ENCODE peak calls at places on chromosomes 2 and 18, in nine cellular contexts. O, E, J, L, C, V, S, Q and B are unnamed samples.

GRCh38 chr2:70984576-70985282 is 6.3 kb downstream of the ANKRD53 start:
- DNase-seq in O (peak), E (peak), J (peak), L (peak), C (peak), V (peak), S (no peak), Q (peak), B (peak)

GRCh38 chr2:23400703-23401102 is 15.7 kb downstream of the KLHL29 start:
- DNase-seq in O (no peak), E (no peak), J (no peak), L (no peak), C (no peak), V (no peak), S (no peak), Q (no peak), B (no peak)

GRCh38 chr2:224997802-224998201 is 44.5 kb downstream of the DOCK10 start:
- DNase-seq in O (no peak), E (no peak), J (no peak), L (no peak), C (peak), V (peak), S (no peak), Q (no peak), B (no peak)

GRCh38 chr2:64700133-64700809 is 46.6 kb upstream of the SERTAD2 start:
- DNase-seq in O (no peak), E (no peak), J (no peak), L (no peak), C (peak), V (peak), S (no peak), Q (no peak), B (peak)

GRCh38 chr2:152301131-152301530 is 33.8 kb upstream of the FMNL2 start:
- DNase-seq in O (no peak), E (no peak), J (no peak), L (no peak), C (no peak), V (no peak), S (no peak), Q (no peak), B (no peak)

GRCh38 chr18:59139291-59139614 is 431 bp upstream of the SEC11C start:
- DNase-seq in O (peak), E (no peak), J (peak), L (peak), C (peak), V (peak), S (peak), Q (peak), B (peak)

GRCh38 chr2:116874021-116874420 is 940.5 kb upstream of the DDX18 start:
- DNase-seq in O (no peak), E (no peak), J (no peak), L (no peak), C (no peak), V (no peak), S (no peak), Q (no peak), B (no peak)

GRCh38 chr2:97766567-97766966 is 53.2 kb downstream of the ZAP70 start:
- DNase-seq in O (no peak), E (no peak), J (no peak), L (no peak), C (no peak), V (no peak), S (no peak), Q (no peak), B (no peak)

GRCh38 chr2:237432484-237433092 is 18.6 kb upstream of the COL6A3 start:
- DNase-seq in O (peak), E (peak), J (no peak), L (peak), C (peak), V (peak), S (peak), Q (no peak), B (no peak)

GRCh38 chr2:57205241-57205640 is 841.4 kb upstream of the VRK2 start:
- DNase-seq in O (no peak), E (no peak), J (no peak), L (no peak), C (no peak), V (no peak), S (no peak), Q (no peak), B (no peak)

GRCh38 chr2:6958616-6959235 is 41.5 kb downstream of the RNF144A start:
- DNase-seq in O (no peak), E (no peak), J (no peak), L (no peak), C (no peak), V (no peak), S (no peak), Q (no peak), B (no peak)

GRCh38 chr2:28393115-28393836 is 618 bp downstream of the FOSL2 start:
- DNase-seq in O (peak), E (peak), J (peak), L (peak), C (peak), V (peak), S (no peak), Q (peak), B (peak)

GRCh38 chr2:78999410-78999809 is 26.1 kb upstream of the REG3G start:
- DNase-seq in O (no peak), E (no peak), J (peak), L (no peak), C (no peak), V (peak), S (no peak), Q (peak), B (peak)

GRCh38 chr18:68797901-68798300 is at the start of gene CCDC102B:
- DNase-seq in O (no peak), E (no peak), J (no peak), L (no peak), C (peak), V (peak), S (no peak), Q (no peak), B (no peak)

GRCh38 chr2:223979730-223980396 is 22.6 kb downstream of the MRPL44 start:
- DNase-seq in O (no peak), E (no peak), J (no peak), L (no peak), C (no peak), V (peak), S (no peak), Q (no peak), B (no peak)

GRCh38 chr18:12159446-12159845 is 65.8 kb downstream of the ANKRD62 start:
- DNase-seq in O (no peak), E (no peak), J (no peak), L (no peak), C (no peak), V (peak), S (peak), Q (no peak), B (no peak)

GRCh38 chr2:230757476-230757875 is 44.8 kb downstream of the CAB39 start:
- DNase-seq in O (no peak), E (no peak), J (no peak), L (no peak), C (no peak), V (peak), S (no peak), Q (no peak), B (no peak)

GRCh38 chr2:47641366-47641765 is 141.6 kb upstream of the MSH6 start:
- DNase-seq in O (no peak), E (no peak), J (no peak), L (no peak), C (no peak), V (no peak), S (no peak), Q (no peak), B (no peak)

GRCh38 chr2:1886405-1886992 is 142.2 kb upstream of the PXDN start:
- DNase-seq in O (peak), E (peak), J (peak), L (no peak), C (peak), V (peak), S (peak), Q (peak), B (peak)

GRCh38 chr2:9703085-9703641 is 72.4 kb upstream of the YWHAQ start:
- DNase-seq in O (peak), E (peak), J (no peak), L (peak), C (peak), V (peak), S (peak), Q (peak), B (peak)

GRCh38 chr2:71592181-71592711 is 138.9 kb downstream of the DYSF start:
- DNase-seq in O (no peak), E (peak), J (no peak), L (no peak), C (no peak), V (no peak), S (no peak), Q (no peak), B (no peak)

GRCh38 chr18:58861353-58861752 is 3.3 kb upstream of the ZNF532 start:
- DNase-seq in O (no peak), E (no peak), J (peak), L (no peak), C (no peak), V (no peak), S (no peak), Q (no peak), B (no peak)

GRCh38 chr18:36372902-36373301 is 75.4 kb downstream of the FHOD3 start:
- DNase-seq in O (no peak), E (no peak), J (no peak), L (no peak), C (peak), V (peak), S (no peak), Q (peak), B (peak)

GRCh38 chr2:65351948-65352595 is 80.3 kb downstream of the SPRED2 start:
- DNase-seq in O (no peak), E (no peak), J (no peak), L (no peak), C (no peak), V (no peak), S (no peak), Q (no peak), B (no peak)

GRCh38 chr2:136765736-136766323 is 485 bp downstream of the THSD7B start:
- DNase-seq in O (no peak), E (peak), J (peak), L (no peak), C (no peak), V (peak), S (no peak), Q (peak), B (no peak)

GRCh38 chr2:37625781-37626548 is 45.5 kb downstream of the CDC42EP3 start:
- DNase-seq in O (peak), E (no peak), J (no peak), L (peak), C (no peak), V (no peak), S (no peak), Q (peak), B (peak)

GRCh38 chr2:201413552-201413951 is 37.7 kb downstream of the TRAK2 start:
- DNase-seq in O (no peak), E (no peak), J (peak), L (no peak), C (no peak), V (no peak), S (no peak), Q (no peak), B (peak)

GRCh38 chr2:241118727-241119505 is 16.8 kb upstream of the MTERF4 start:
- DNase-seq in O (no peak), E (no peak), J (no peak), L (no peak), C (no peak), V (no peak), S (no peak), Q (no peak), B (no peak)

GRCh38 chr2:160491922-160492371 is 1.7 kb downstream of the RBMS1 start:
- DNase-seq in O (no peak), E (peak), J (peak), L (no peak), C (peak), V (peak), S (no peak), Q (peak), B (no peak)

GRCh38 chr2:53473236-53473635 is 294.4 kb upstream of the CHAC2 start:
- DNase-seq in O (no peak), E (peak), J (peak), L (no peak), C (no peak), V (no peak), S (no peak), Q (peak), B (peak)

GRCh38 chr2:209936106-209936663 is 66.3 kb upstream of the RPE start:
- DNase-seq in O (no peak), E (no peak), J (no peak), L (no peak), C (no peak), V (peak), S (no peak), Q (no peak), B (no peak)

GRCh38 chr18:8116346-8117007 is 492.8 kb upstream of the RAB12 start:
- DNase-seq in O (no peak), E (no peak), J (no peak), L (no peak), C (peak), V (peak), S (peak), Q (no peak), B (no peak)

GRCh38 chr2:74008761-74009395 is 24.2 kb downstream of the TET3 start:
- DNase-seq in O (no peak), E (peak), J (peak), L (no peak), C (no peak), V (no peak), S (no peak), Q (no peak), B (no peak)